ENCODE peak calls at places on chromosomes 1 and 21, in seven cellular contexts. Z is adipocyte, I is GM23338, F is left ventricle myocardium inferior, Y is NB4, X is AG04450, D is heart right ventricle. R is an unnamed sample.

GRCh38 chr1:62832276-62832675 is 48.3 kb downstream of the ATG4C start:
- DNase-seq in Z (no peak), F (no peak), X (no peak), D (no peak), Y (no peak), I (peak; percentile 30), R (no peak)

GRCh38 chr1:165350861-165351260 is 5.7 kb downstream of the LMX1A start:
- DNase-seq in X (no peak), I (peak; percentile 90), Z (no peak), D (no peak), Y (no peak), F (no peak), R (no peak)

GRCh38 chr1:234724517-234725176 is 114.7 kb upstream of the IRF2BP2 start:
- DNase-seq in D (peak; percentile 88), F (peak; percentile 75), X (no peak), I (no peak), Z (no peak), Y (no peak), R (no peak)

GRCh38 chr1:68201546-68202238 is 30.6 kb downstream of the WLS start:
- DNase-seq in X (no peak), Z (peak; percentile 62), Y (no peak), D (peak; percentile 27), F (no peak), I (no peak), R (no peak)

GRCh38 chr1:7596126-7596755 is 174.9 kb upstream of the VAMP3 start:
- DNase-seq in F (no peak), Z (no peak), Y (no peak), X (no peak), I (no peak), D (no peak), R (no peak)

GRCh38 chr1:209621329-209621728 is 30.9 kb downstream of the LAMB3 start:
- DNase-seq in I (no peak), X (no peak), Z (no peak), F (no peak), Y (no peak), D (no peak), R (no peak)

GRCh38 chr1:14437410-14437913 is 161.0 kb upstream of the KAZN start:
- DNase-seq in Z (no peak), F (no peak), X (no peak), I (no peak), D (no peak), Y (no peak), R (no peak)

GRCh38 chr1:236009857-236010256 is 55.0 kb downstream of the NID1 start:
- DNase-seq in F (no peak), Y (no peak), Z (peak; percentile 93), X (no peak), I (no peak), D (no peak), R (peak; percentile 93)

GRCh38 chr1:224932607-224933249 is 3.3 kb downstream of the DNAH14 start:
- DNase-seq in F (no peak), I (no peak), Y (no peak), Z (no peak), X (no peak), D (no peak), R (no peak)

GRCh38 chr1:67190942-67191341 is 24.7 kb downstream of the IL23R start:
- DNase-seq in Y (no peak), I (no peak), F (no peak), Z (no peak), D (no peak), X (no peak), R (no peak)

GRCh38 chr1:23193391-23194118 is 23.7 kb downstream of the HTR1D start:
- DNase-seq in I (no peak), F (no peak), X (no peak), Y (no peak), D (no peak), Z (no peak), R (no peak)

GRCh38 chr1:219710529-219711194 is 97.8 kb upstream of the ZC3H11B start:
- DNase-seq in X (peak; percentile 58), I (no peak), F (no peak), D (no peak), Z (peak; percentile 56), Y (peak; percentile 2), R (peak; percentile 55)

GRCh38 chr1:9473032-9473792 is 66.1 kb upstream of the SLC25A33 start:
- DNase-seq in D (peak; percentile 60), Z (peak; percentile 95), Y (peak; percentile 49), I (no peak), F (peak; percentile 72), X (peak; percentile 79), R (peak; percentile 97)

GRCh38 chr1:214637125-214637524 is 34.1 kb downstream of the CENPF start:
- DNase-seq in X (no peak), I (no peak), D (no peak), F (no peak), Z (no peak), Y (no peak), R (no peak)

GRCh38 chr21:42093991-42094417 is 22.9 kb downstream of the UMODL1 start:
- DNase-seq in F (no peak), Z (peak; percentile 87), I (no peak), X (peak; percentile 72), Y (no peak), D (peak; percentile 31), R (peak; percentile 82)

GRCh38 chr1:6260433-6260934 is 414 bp downstream of the GPR153 start:
- DNase-seq in Z (peak; percentile 46), X (no peak), I (peak; percentile 66), D (no peak), F (peak; percentile 41), Y (peak; percentile 64), R (peak; percentile 37)

GRCh38 chr1:6260961-6261614 is at the start of gene GPR153:
- DNase-seq in D (no peak), F (peak; percentile 74), Y (peak; percentile 66), I (peak; percentile 71), X (no peak), Z (peak; percentile 77), R (no peak)

GRCh38 chr1:6261615-6261995 is 707 bp upstream of the GPR153 start:
- DNase-seq in D (no peak), Y (no peak), X (no peak), F (no peak), Z (no peak), I (peak; percentile 63), R (peak; percentile 24)

GRCh38 chr1:6258675-6259074 is 2.2 kb downstream of the GPR153 start:
- DNase-seq in Z (no peak), X (no peak), F (no peak), I (no peak), Y (no peak), D (no peak), R (no peak)

GRCh38 chr1:6259491-6260362 is 1.2 kb downstream of the GPR153 start:
- DNase-seq in X (peak; percentile 23), I (peak; percentile 93), Y (peak; percentile 88), F (peak; percentile 87), D (peak; percentile 74), Z (peak; percentile 96), R (peak; percentile 95)
- H3K4me3 ChIP-seq in X (peak overlapping the region; percentile 65), I (peak overlapping the region; percentile 63), Y (no peak overlapping the region), F (peak overlapping the region; percentile 79), D (peak overlapping the region; percentile 51), Z (peak overlapping the region; percentile 60), R (peak overlapping the region; percentile 65)

GRCh38 chr1:93177991-93178390 is 2.2 kb downstream of the TMED5 start:
- DNase-seq in F (no peak), Y (peak; percentile 17), D (no peak), X (no peak), I (no peak), Z (peak; percentile 53), R (peak; percentile 56)

GRCh38 chr1:93180723-93181613 is at the start of gene CCDC18:
- DNase-seq in F (no peak), I (peak; percentile 66), Y (peak; percentile 80), X (no peak), Z (no peak), D (no peak), R (no peak)

GRCh38 chr1:93178418-93178817 is 1.8 kb downstream of the TMED5 start:
- DNase-seq in X (no peak), Z (peak; percentile 15), F (no peak), D (no peak), I (no peak), Y (peak; percentile 14), R (no peak)

DNA sequence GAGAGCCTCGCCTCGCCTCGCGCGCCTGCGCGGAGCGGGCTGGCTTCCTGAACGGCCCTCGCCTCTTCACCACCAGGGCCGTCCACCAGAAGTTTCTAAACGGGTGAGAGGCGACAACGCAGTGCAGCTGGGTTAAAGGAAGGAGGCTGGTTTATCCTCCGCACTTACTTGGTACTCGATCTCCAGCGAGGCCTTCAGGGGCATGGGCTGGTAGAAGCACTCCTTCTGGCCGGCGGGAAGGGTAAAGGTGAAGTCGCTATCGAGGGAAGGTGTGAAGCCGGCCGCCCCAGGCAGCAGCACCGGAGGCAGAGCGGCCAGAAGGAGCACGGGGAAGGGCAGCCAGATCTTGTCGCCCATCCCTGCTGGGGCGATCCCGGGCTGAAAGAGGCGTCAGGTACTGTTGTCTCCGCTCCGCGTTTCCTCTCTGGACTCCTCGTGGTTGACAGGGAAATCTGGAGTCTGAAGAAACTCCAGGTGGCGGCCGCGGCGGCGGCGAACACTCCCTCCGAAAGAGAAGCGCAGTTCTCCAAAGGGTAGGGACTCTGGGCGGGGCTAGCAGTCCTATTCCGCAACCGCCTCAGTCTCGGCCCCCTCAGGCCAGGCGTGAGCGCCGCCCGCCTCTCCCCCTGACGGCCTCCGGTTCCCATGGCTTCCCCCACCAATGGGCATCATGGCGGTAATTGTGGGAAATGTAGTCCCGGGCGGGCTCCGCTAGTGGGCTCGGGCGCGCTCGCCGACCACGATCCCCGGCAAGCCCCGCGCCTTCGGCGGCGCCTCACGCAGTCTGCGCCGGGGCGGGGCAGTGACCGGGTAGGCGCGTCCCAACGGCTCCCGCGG is at the start of gene TMED5:
- DNase-seq in Y (peak; percentile 98), Z (peak; percentile 99), X (peak; percentile 96), D (peak; percentile 98), F (peak; percentile 97), I (peak; percentile 99), R (peak; percentile 99)
- H3K4me3 ChIP-seq in Y (peak within 1 kb of the TSS; percentile 86), Z (peak within 1 kb of the TSS; percentile 90), X (peak within 1 kb of the TSS; percentile 98), D (peak within 1 kb of the TSS; percentile 90), F (peak within 1 kb of the TSS; percentile 89), I (peak within 1 kb of the TSS; percentile 79), R (peak within 1 kb of the TSS; percentile 98)

GRCh38 chr1:42008264-42008663 is 89.5 kb upstream of the HIVEP3 start:
- DNase-seq in X (no peak), I (no peak), F (no peak), Y (no peak), Z (no peak), D (no peak), R (no peak)
- H3K4me3 ChIP-seq in X (no peak overlapping the region), I (no peak overlapping the region), F (no peak overlapping the region), Y (no peak overlapping the region), Z (no peak overlapping the region), D (no peak overlapping the region), R (no peak overlapping the region)

GRCh38 chr21:40841524-40842196 is 5.3 kb downstream of the DSCAM start:
- DNase-seq in F (peak; percentile 33), D (peak; percentile 47), X (no peak), Y (peak; percentile 13), I (peak; percentile 61), Z (peak; percentile 72), R (peak; percentile 3)

GRCh38 chr21:40839551-40839950 is 7.4 kb downstream of the DSCAM start:
- DNase-seq in Y (no peak), I (no peak), F (no peak), Z (peak; percentile 50), X (no peak), D (no peak), R (no peak)

GRCh38 chr21:40840441-40840840 is 6.5 kb downstream of the DSCAM start:
- DNase-seq in F (no peak), D (no peak), Y (no peak), I (no peak), Z (peak; percentile 55), X (no peak), R (no peak)

GRCh38 chr21:40844935-40845334 is 2.0 kb downstream of the DSCAM start:
- DNase-seq in Y (no peak), F (no peak), D (no peak), I (no peak), X (no peak), Z (no peak), R (no peak)

GRCh38 chr21:40842197-40842552 is 4.8 kb downstream of the DSCAM start:
- DNase-seq in I (no peak), Z (no peak), D (no peak), X (no peak), Y (no peak), F (no peak), R (no peak)
- H3K4me3 ChIP-seq in I (peak overlapping the region; percentile 52), Z (no peak overlapping the region), D (no peak overlapping the region), X (no peak overlapping the region), Y (no peak overlapping the region), F (peak overlapping the region; percentile 58), R (peak overlapping the region; percentile 42)